ENCODE peak calls at places on chromosomes 4 and X, in five cellular contexts. One of them, this sample, is unnamed.

GRCh38 chr4:113020966-113021365 is 28.5 kb upstream of the ANK2 start:
- DNase-seq in Karpas-422: no peak
- DNase-seq in Peyer's patch: no peak
- DNase-seq in CD4-positive, alpha-beta memory T cell: no peak
- DNase-seq in IMR-90: no peak
- DNase-seq in this sample: no peak

GRCh38 chrX:43939187-43939926 is 33.8 kb downstream of the NDP start:
- DNase-seq in Karpas-422: peak
- DNase-seq in Peyer's patch: no peak
- DNase-seq in CD4-positive, alpha-beta memory T cell: no peak
- DNase-seq in IMR-90: peak
- DNase-seq in this sample: no peak

GRCh38 chr4:52780206-52780605 is 29.0 kb upstream of the ERVMER34-1 start:
- DNase-seq in Karpas-422: no peak
- DNase-seq in Peyer's patch: no peak
- DNase-seq in CD4-positive, alpha-beta memory T cell: no peak
- DNase-seq in IMR-90: peak
- DNase-seq in this sample: no peak

GRCh38 chr4:93409035-93409434 is 419.5 kb upstream of the ATOH1 start:
- DNase-seq in Karpas-422: no peak
- DNase-seq in Peyer's patch: no peak
- DNase-seq in CD4-positive, alpha-beta memory T cell: no peak
- DNase-seq in IMR-90: no peak
- DNase-seq in this sample: no peak

GRCh38 chr4:5960197-5960880 is 57.9 kb downstream of the C4orf50 start:
- DNase-seq in Karpas-422: no peak
- DNase-seq in Peyer's patch: no peak
- DNase-seq in CD4-positive, alpha-beta memory T cell: no peak
- DNase-seq in IMR-90: no peak
- DNase-seq in this sample: no peak

GRCh38 chr4:75340561-75340960 is 173.6 kb downstream of the RCHY1 start:
- DNase-seq in Karpas-422: no peak
- DNase-seq in Peyer's patch: no peak
- DNase-seq in CD4-positive, alpha-beta memory T cell: no peak
- DNase-seq in IMR-90: no peak
- DNase-seq in this sample: no peak

GRCh38 chr4:126192506-126192905 is 877.8 kb downstream of the FAT4 start:
- DNase-seq in Karpas-422: no peak
- DNase-seq in Peyer's patch: no peak
- DNase-seq in CD4-positive, alpha-beta memory T cell: no peak
- DNase-seq in IMR-90: no peak
- DNase-seq in this sample: no peak

GRCh38 chrX:148043456-148043855 is 62.3 kb downstream of the FMR1NB start:
- DNase-seq in Karpas-422: no peak
- DNase-seq in Peyer's patch: no peak
- DNase-seq in CD4-positive, alpha-beta memory T cell: no peak
- DNase-seq in IMR-90: peak
- DNase-seq in this sample: peak

GRCh38 chrX:24428518-24428917 is 36.6 kb upstream of the PDK3 start:
- DNase-seq in Karpas-422: no peak
- DNase-seq in Peyer's patch: no peak
- DNase-seq in CD4-positive, alpha-beta memory T cell: no peak
- DNase-seq in IMR-90: no peak
- DNase-seq in this sample: no peak

GRCh38 chr4:138488527-138488926 is 246.4 kb upstream of the SLC7A11 start:
- DNase-seq in Karpas-422: no peak
- DNase-seq in Peyer's patch: no peak
- DNase-seq in CD4-positive, alpha-beta memory T cell: no peak
- DNase-seq in IMR-90: no peak
- DNase-seq in this sample: no peak

GRCh38 chr4:39821951-39822350 is 124.0 kb downstream of the UBE2K start:
- DNase-seq in Karpas-422: no peak
- DNase-seq in Peyer's patch: no peak
- DNase-seq in CD4-positive, alpha-beta memory T cell: no peak
- DNase-seq in IMR-90: no peak
- DNase-seq in this sample: no peak

GRCh38 chr4:102246416-102246815 is 98.9 kb downstream of the SLC39A8 start:
- DNase-seq in Karpas-422: no peak
- DNase-seq in Peyer's patch: no peak
- DNase-seq in CD4-positive, alpha-beta memory T cell: no peak
- DNase-seq in IMR-90: no peak
- DNase-seq in this sample: no peak

GRCh38 chrX:101659601-101660063 is at the start of gene ARMCX2:
- DNase-seq in Karpas-422: no peak
- DNase-seq in Peyer's patch: peak
- DNase-seq in CD4-positive, alpha-beta memory T cell: no peak
- DNase-seq in IMR-90: peak
- DNase-seq in this sample: peak

DNA sequence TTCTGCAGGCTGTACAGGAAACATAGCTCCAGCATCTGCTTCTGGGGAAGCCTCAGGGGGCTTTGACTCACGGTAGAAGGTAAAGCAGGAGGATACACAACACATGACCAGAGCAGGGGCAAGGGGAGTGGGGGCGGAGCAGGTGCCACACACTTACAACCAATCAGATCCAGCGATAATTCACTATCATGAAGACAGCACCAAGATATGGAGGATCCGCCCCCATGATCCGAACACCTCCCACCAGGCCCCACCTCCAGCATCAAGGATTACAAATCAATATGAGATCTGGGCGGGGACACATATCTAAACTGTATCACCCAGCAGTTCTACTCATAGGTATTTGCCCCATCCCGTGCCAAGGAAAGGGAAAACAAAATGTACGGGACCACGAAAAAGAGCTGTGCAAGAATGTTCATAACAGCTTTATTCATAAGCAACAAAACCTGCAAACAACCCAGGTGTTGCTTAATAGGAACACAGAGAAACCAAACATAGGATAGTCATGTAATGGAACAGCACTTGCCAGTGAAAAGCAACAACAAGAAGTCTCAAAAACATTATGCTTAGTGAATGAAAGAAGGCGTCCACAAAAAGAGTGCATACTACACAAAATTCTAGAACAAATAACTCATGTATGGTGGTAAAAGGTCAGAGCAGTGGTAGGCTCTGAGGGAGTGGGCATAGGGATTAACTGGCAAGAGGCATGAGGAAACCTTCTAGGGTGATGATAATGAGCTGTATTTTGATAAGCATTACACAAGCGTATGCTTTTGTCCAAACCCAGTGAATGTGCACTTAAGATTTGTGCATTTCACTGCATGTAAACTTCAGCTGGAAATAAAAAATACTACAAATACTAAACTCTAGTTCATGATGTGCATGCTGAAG is 130.9 kb upstream of the FAM9B start:
- DNase-seq in Karpas-422: no peak
- DNase-seq in Peyer's patch: no peak
- DNase-seq in CD4-positive, alpha-beta memory T cell: no peak
- DNase-seq in IMR-90: no peak
- DNase-seq in this sample: peak
- H3K27ac ChIP-seq in Karpas-422: no peak
- H3K27ac ChIP-seq in Peyer's patch: no peak
- H3K27ac ChIP-seq in CD4-positive, alpha-beta memory T cell: no peak
- H3K27ac ChIP-seq in IMR-90: peak
- H3K27ac ChIP-seq in this sample: no peak

DNA sequence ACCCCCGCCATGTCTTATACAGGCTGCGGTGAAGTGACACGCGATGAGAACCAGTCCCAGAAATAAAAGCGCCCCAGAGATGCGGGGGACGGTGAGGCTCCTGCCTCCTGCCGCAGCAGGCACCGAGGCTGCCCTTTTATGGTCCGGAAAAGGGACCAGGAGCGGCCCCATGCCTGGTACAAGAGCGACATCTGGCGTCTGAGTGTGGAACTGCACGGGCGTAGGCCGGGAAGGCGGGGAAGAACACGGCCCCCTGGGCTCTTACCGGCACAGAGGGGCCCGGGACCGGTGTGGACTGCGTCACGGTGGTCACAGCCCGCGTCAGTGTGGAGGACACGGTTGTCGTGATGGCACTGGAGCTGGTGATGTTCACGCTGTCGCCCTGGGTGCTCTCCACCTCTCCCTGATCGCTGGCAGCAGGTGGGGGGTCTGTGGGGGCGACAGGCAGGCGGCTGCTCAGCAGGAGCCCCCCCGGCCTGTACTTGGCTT is 8.9 kb upstream of the RENBP start:
- DNase-seq in Karpas-422: peak
- DNase-seq in Peyer's patch: peak
- DNase-seq in CD4-positive, alpha-beta memory T cell: peak
- DNase-seq in IMR-90: peak
- DNase-seq in this sample: no peak
- H3K27ac ChIP-seq in Karpas-422: no peak
- H3K27ac ChIP-seq in Peyer's patch: no peak
- H3K27ac ChIP-seq in CD4-positive, alpha-beta memory T cell: peak
- H3K27ac ChIP-seq in IMR-90: peak
- H3K27ac ChIP-seq in this sample: no peak

GRCh38 chr4:76998251-76998901 is 48.8 kb downstream of the SEPTIN11 start:
- DNase-seq in Karpas-422: no peak
- DNase-seq in Peyer's patch: no peak
- DNase-seq in CD4-positive, alpha-beta memory T cell: no peak
- DNase-seq in IMR-90: peak
- DNase-seq in this sample: no peak

GRCh38 chr4:77002721-77003120 is 53.2 kb downstream of the SEPTIN11 start:
- DNase-seq in Karpas-422: no peak
- DNase-seq in Peyer's patch: no peak
- DNase-seq in CD4-positive, alpha-beta memory T cell: no peak
- DNase-seq in IMR-90: no peak
- DNase-seq in this sample: no peak

GRCh38 chr4:77001907-77002306 is 52.4 kb downstream of the SEPTIN11 start:
- DNase-seq in Karpas-422: no peak
- DNase-seq in Peyer's patch: no peak
- DNase-seq in CD4-positive, alpha-beta memory T cell: no peak
- DNase-seq in IMR-90: peak
- DNase-seq in this sample: peak

GRCh38 chr4:77003400-77003799 is 53.8 kb downstream of the SEPTIN11 start:
- DNase-seq in Karpas-422: no peak
- DNase-seq in Peyer's patch: no peak
- DNase-seq in CD4-positive, alpha-beta memory T cell: no peak
- DNase-seq in IMR-90: peak
- DNase-seq in this sample: no peak

GRCh38 chr4:77002321-77002720 is 52.8 kb downstream of the SEPTIN11 start:
- DNase-seq in Karpas-422: no peak
- DNase-seq in Peyer's patch: no peak
- DNase-seq in CD4-positive, alpha-beta memory T cell: no peak
- DNase-seq in IMR-90: peak
- DNase-seq in this sample: no peak
- H3K27ac ChIP-seq in Karpas-422: no peak
- H3K27ac ChIP-seq in Peyer's patch: no peak
- H3K27ac ChIP-seq in CD4-positive, alpha-beta memory T cell: no peak
- H3K27ac ChIP-seq in IMR-90: no peak
- H3K27ac ChIP-seq in this sample: no peak

GRCh38 chrX:40095588-40096394 is 2.0 kb downstream of the BCOR start:
- DNase-seq in Karpas-422: peak
- DNase-seq in Peyer's patch: peak
- DNase-seq in CD4-positive, alpha-beta memory T cell: no peak
- DNase-seq in IMR-90: no peak
- DNase-seq in this sample: no peak

GRCh38 chrX:40096395-40097091 is 1.2 kb downstream of the BCOR start:
- DNase-seq in Karpas-422: peak
- DNase-seq in Peyer's patch: peak
- DNase-seq in CD4-positive, alpha-beta memory T cell: peak
- DNase-seq in IMR-90: peak
- DNase-seq in this sample: no peak

GRCh38 chrX:40093586-40093985 is 4.2 kb downstream of the BCOR start:
- DNase-seq in Karpas-422: no peak
- DNase-seq in Peyer's patch: no peak
- DNase-seq in CD4-positive, alpha-beta memory T cell: no peak
- DNase-seq in IMR-90: no peak
- DNase-seq in this sample: no peak

GRCh38 chrX:40094041-40094899 is 3.5 kb downstream of the BCOR start:
- DNase-seq in Karpas-422: no peak
- DNase-seq in Peyer's patch: peak
- DNase-seq in CD4-positive, alpha-beta memory T cell: no peak
- DNase-seq in IMR-90: peak
- DNase-seq in this sample: no peak

GRCh38 chrX:40094900-40095587 is 2.7 kb downstream of the BCOR start:
- DNase-seq in Karpas-422: peak
- DNase-seq in Peyer's patch: no peak
- DNase-seq in CD4-positive, alpha-beta memory T cell: no peak
- DNase-seq in IMR-90: no peak
- DNase-seq in this sample: no peak
- H3K27ac ChIP-seq in Karpas-422: no peak
- H3K27ac ChIP-seq in Peyer's patch: no peak
- H3K27ac ChIP-seq in CD4-positive, alpha-beta memory T cell: peak
- H3K27ac ChIP-seq in IMR-90: peak
- H3K27ac ChIP-seq in this sample: no peak

GRCh38 chr4:105555409-105555808 is 3.0 kb downstream of the ARHGEF38 start:
- DNase-seq in Karpas-422: no peak
- DNase-seq in Peyer's patch: no peak
- DNase-seq in CD4-positive, alpha-beta memory T cell: no peak
- DNase-seq in IMR-90: no peak
- DNase-seq in this sample: no peak
- H3K27ac ChIP-seq in Karpas-422: no peak
- H3K27ac ChIP-seq in Peyer's patch: peak
- H3K27ac ChIP-seq in CD4-positive, alpha-beta memory T cell: no peak
- H3K27ac ChIP-seq in IMR-90: no peak
- H3K27ac ChIP-seq in this sample: no peak

GRCh38 chrX:103310592-103311400 is at the start of gene BEX2:
- DNase-seq in Karpas-422: peak
- DNase-seq in Peyer's patch: peak
- DNase-seq in CD4-positive, alpha-beta memory T cell: peak
- DNase-seq in IMR-90: no peak
- DNase-seq in this sample: peak

GRCh38 chrX:103311401-103311785 is 603 bp upstream of the BEX2 start:
- DNase-seq in Karpas-422: no peak
- DNase-seq in Peyer's patch: no peak
- DNase-seq in CD4-positive, alpha-beta memory T cell: no peak
- DNase-seq in IMR-90: no peak
- DNase-seq in this sample: no peak

GRCh38 chrX:103304705-103305104 is 6.1 kb downstream of the BEX2 start:
- DNase-seq in Karpas-422: no peak
- DNase-seq in Peyer's patch: no peak
- DNase-seq in CD4-positive, alpha-beta memory T cell: no peak
- DNase-seq in IMR-90: no peak
- DNase-seq in this sample: no peak

GRCh38 chrX:103309860-103310591 is 764 bp downstream of the BEX2 start:
- DNase-seq in Karpas-422: no peak
- DNase-seq in Peyer's patch: peak
- DNase-seq in CD4-positive, alpha-beta memory T cell: no peak
- DNase-seq in IMR-90: no peak
- DNase-seq in this sample: no peak
- H3K27ac ChIP-seq in Karpas-422: no peak
- H3K27ac ChIP-seq in Peyer's patch: peak
- H3K27ac ChIP-seq in CD4-positive, alpha-beta memory T cell: peak
- H3K27ac ChIP-seq in IMR-90: no peak
- H3K27ac ChIP-seq in this sample: no peak

DNA sequence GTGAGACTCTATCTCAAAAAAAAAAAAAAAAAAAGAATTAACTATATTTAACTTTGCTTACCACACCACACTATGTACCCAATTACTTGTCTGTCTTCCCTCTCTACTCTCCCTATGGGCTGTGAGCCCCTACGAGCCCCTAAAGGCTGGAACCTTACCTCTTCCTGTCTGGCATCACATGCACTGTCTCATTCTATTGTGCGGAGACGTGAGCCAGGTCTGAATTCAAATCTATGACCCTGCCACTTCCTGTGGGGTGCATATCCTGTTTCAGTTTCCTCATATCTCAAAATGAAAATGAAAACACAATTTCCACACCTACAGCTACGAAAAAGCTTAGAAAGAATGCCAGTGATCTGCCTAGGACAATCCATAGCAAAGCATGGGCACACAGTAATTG is 42.9 kb upstream of the HS3ST1 start:
- DNase-seq in Karpas-422: no peak
- DNase-seq in Peyer's patch: no peak
- DNase-seq in CD4-positive, alpha-beta memory T cell: peak
- DNase-seq in IMR-90: no peak
- DNase-seq in this sample: no peak
- H3K27ac ChIP-seq in Karpas-422: no peak
- H3K27ac ChIP-seq in Peyer's patch: peak
- H3K27ac ChIP-seq in CD4-positive, alpha-beta memory T cell: peak
- H3K27ac ChIP-seq in IMR-90: no peak
- H3K27ac ChIP-seq in this sample: no peak